ENCODE peak calls at places on chromosome 6, in eight cellular contexts. E is activated CD4-positive, CD25-positive, alpha-beta regulatory T cell treated with anti-CD3 and anti-CD28 coated beads, Interleukin-2, amount 50 U/mL, for 72 hours; K is pancreas; I is mesothelial cell of epicardium; S is transverse colon; Q is HFFc6; H is activated naive CD8-positive, alpha-beta T cell treated with anti-CD3 and anti-CD28 coated beads for 36 hours; F is CD8-positive, alpha-beta T cell. M is an unnamed sample.

GRCh38 chr6:56833873-56834272 is 121.0 kb upstream of the BEND6 start:
- DNase-seq in E (no peak), K (no peak), I (no peak), S (no peak), Q (no peak), H (no peak), F (no peak), M (no peak)

GRCh38 chr6:116115781-116116180 is 10.2 kb downstream of the COL10A1 start:
- DNase-seq in E (no peak), K (no peak), I (no peak), S (no peak), Q (peak; percentile 5), H (no peak), F (no peak), M (no peak)

GRCh38 chr6:71510057-71510713 is 221.6 kb downstream of the OGFRL1 start:
- DNase-seq in E (no peak), K (peak; percentile 48), I (peak; percentile 39), S (peak; percentile 27), Q (peak; percentile 72), H (no peak), F (no peak), M (no peak)

GRCh38 chr6:7058250-7058923 is 49.4 kb upstream of the RREB1 start:
- DNase-seq in E (no peak), K (peak; percentile 69), I (no peak), S (peak; percentile 78), Q (peak; percentile 96), H (peak; percentile 37), F (no peak), M (peak; percentile 41)

GRCh38 chr6:24719125-24719931 is at the start of gene C6orf62:
- DNase-seq in E (peak; percentile 50), K (peak; percentile 44), I (no peak), S (peak; percentile 41), Q (peak; percentile 38), H (peak; percentile 63), F (peak; percentile 21), M (no peak)

GRCh38 chr6:105757512-105758200 is 328.5 kb upstream of the PRDM1 start:
- DNase-seq in E (no peak), K (no peak), I (no peak), S (peak; percentile 18), Q (no peak), H (no peak), F (no peak), M (no peak)

GRCh38 chr6:76351275-76351674 is 278.8 kb upstream of the IMPG1 start:
- DNase-seq in E (no peak), K (peak; percentile 39), I (no peak), S (no peak), Q (no peak), H (no peak), F (no peak), M (peak; percentile 4)

GRCh38 chr6:106279179-106279578 is 46.4 kb downstream of the ATG5 start:
- DNase-seq in E (no peak), K (no peak), I (no peak), S (no peak), Q (no peak), H (no peak), F (no peak), M (no peak)

GRCh38 chr6:42771741-42772100 is 10.1 kb upstream of the BICRAL start:
- DNase-seq in E (no peak), K (no peak), I (no peak), S (no peak), Q (no peak), H (no peak), F (no peak), M (no peak)

GRCh38 chr6:103800131-103800670 is 1059.5 kb downstream of the HACE1 start:
- DNase-seq in E (no peak), K (no peak), I (no peak), S (no peak), Q (no peak), H (no peak), F (no peak), M (no peak)

GRCh38 chr6:43113431-43114260 is 37.5 kb downstream of the PTK7 start:
- DNase-seq in E (no peak), K (no peak), I (no peak), S (peak; percentile 28), Q (no peak), H (no peak), F (no peak), M (no peak)

GRCh38 chr6:155493694-155494143 is 38.1 kb upstream of the NOX3 start:
- DNase-seq in E (no peak), K (no peak), I (no peak), S (peak; percentile 19), Q (peak; percentile 99), H (no peak), F (no peak), M (no peak)

GRCh38 chr6:10518461-10519216 is 2.5 kb upstream of the GCNT2 start:
- DNase-seq in E (no peak), K (no peak), I (no peak), S (peak; percentile 27), Q (peak; percentile 21), H (no peak), F (no peak), M (no peak)

GRCh38 chr6:6736753-6737654 is 148.5 kb downstream of the LY86 start:
- DNase-seq in E (no peak), K (no peak), I (no peak), S (peak; percentile 37), Q (peak; percentile 31), H (no peak), F (no peak), M (peak; percentile 77)

GRCh38 chr6:146153040-146153758 is 124.3 kb downstream of the GRM1 start:
- DNase-seq in E (no peak), K (no peak), I (no peak), S (no peak), Q (no peak), H (no peak), F (no peak), M (no peak)

GRCh38 chr6:13848553-13849150 is 34.3 kb upstream of the MCUR1 start:
- DNase-seq in E (no peak), K (no peak), I (no peak), S (no peak), Q (no peak), H (no peak), F (no peak), M (no peak)

M was measured in HuH-7.5.